ENCODE peak calls at places on chromosomes 5 and 9, in eight cellular contexts. K, P, O, U, C, F, J and H are unnamed samples. For H3K36me3, the result is how much of the 10 kb centered on the place peaks cover.

GRCh38 chr5:180704362-180704761 is 35.5 kb downstream of the OR2Y1 start:
- DNase-seq in O (no peak), F (no peak), K (peak), J (no peak), P (no peak), U (no peak), C (peak), H (no peak)

GRCh38 chr5:172531704-172532026 is 77.3 kb upstream of the SH3PXD2B start:
- DNase-seq in C (no peak), J (no peak), U (no peak), O (no peak), K (no peak), P (no peak), F (no peak), H (no peak)

GRCh38 chr5:64301566-64301965 is 135.9 kb downstream of the RNF180 start:
- DNase-seq in C (no peak), O (no peak), K (peak), P (no peak), F (no peak), J (no peak), U (no peak), H (no peak)

GRCh38 chr5:118647587-118647986 is 340.8 kb downstream of the DTWD2 start:
- DNase-seq in J (no peak), K (no peak), C (peak), P (no peak), F (no peak), O (no peak), U (no peak), H (no peak)

GRCh38 chr9:71962328-71962727 is 50.9 kb downstream of the C9orf85 start:
- DNase-seq in P (no peak), C (no peak), O (no peak), K (no peak), F (no peak), J (no peak), U (no peak), H (no peak)

GRCh38 chr9:112887377-112887776 is 3.3 kb downstream of the SLC46A2 start:
- DNase-seq in C (peak), O (no peak), P (no peak), U (no peak), J (no peak), K (no peak), F (no peak), H (no peak)

GRCh38 chr9:130017035-130017909 is 25.7 kb downstream of the FNBP1 start:
- DNase-seq in F (no peak), K (peak), C (no peak), P (no peak), U (no peak), J (no peak), O (no peak), H (no peak)

GRCh38 chr5:173835131-173835530 is 53.0 kb upstream of the CPEB4 start:
- DNase-seq in J (no peak), U (no peak), O (no peak), P (no peak), F (no peak), K (no peak), C (no peak), H (no peak)

GRCh38 chr5:65061250-65061973 is 292.7 kb downstream of the CWC27 start:
- DNase-seq in J (no peak), K (no peak), U (no peak), P (no peak), F (no peak), C (no peak), O (no peak), H (no peak)

GRCh38 chr5:33297760-33298216 is 143.0 kb upstream of the TARS1 start:
- DNase-seq in K (no peak), U (no peak), O (no peak), J (no peak), F (no peak), P (no peak), C (peak), H (no peak)

GRCh38 chr9:105114956-105115728 is 129.3 kb upstream of the SLC44A1 start:
- DNase-seq in P (peak), K (peak), O (no peak), U (peak), F (peak), C (peak), J (peak), H (peak)

GRCh38 chr9:3261484-3261883 is 264.3 kb downstream of the RFX3 start:
- DNase-seq in J (no peak), K (no peak), P (no peak), U (no peak), F (no peak), C (no peak), O (no peak), H (no peak)

GRCh38 chr9:129164246-129164930 is 13.7 kb downstream of the IER5L start:
- DNase-seq in F (no peak), J (no peak), K (peak), P (no peak), C (no peak), O (no peak), U (peak), H (no peak)

GRCh38 chr5:53815471-53815870 is 255.0 kb downstream of the NDUFS4 start:
- DNase-seq in O (no peak), F (no peak), P (no peak), K (no peak), C (peak), J (no peak), U (no peak), H (no peak)

DNA sequence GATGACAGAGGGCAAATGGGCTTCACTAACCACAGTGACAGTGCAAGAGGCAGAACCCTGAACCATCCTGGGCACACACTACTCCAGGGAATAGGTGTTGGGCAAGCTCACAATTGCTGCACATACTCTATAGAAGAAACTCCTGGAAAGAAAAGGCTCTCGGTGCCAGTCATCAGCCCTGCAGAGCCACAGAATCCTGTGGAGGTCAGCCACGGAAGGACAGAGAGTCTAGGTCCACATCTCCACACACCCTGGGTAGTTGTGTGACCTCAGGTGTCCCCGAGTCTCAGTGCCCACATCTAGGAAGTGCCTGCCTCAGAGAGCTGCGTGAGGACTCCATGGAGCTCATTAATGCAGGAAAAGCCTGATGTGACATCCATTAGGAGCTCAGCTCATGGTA is 16.0 kb upstream of the ANGPTL2 start:
- DNase-seq in O (no peak), U (no peak), C (no peak), K (no peak), P (no peak), F (no peak), J (no peak), H (peak)
- H3K27ac ChIP-seq in O (peak), U (no peak), C (no peak), K (no peak), P (no peak), F (peak), J (no peak), H (no peak)

DNA sequence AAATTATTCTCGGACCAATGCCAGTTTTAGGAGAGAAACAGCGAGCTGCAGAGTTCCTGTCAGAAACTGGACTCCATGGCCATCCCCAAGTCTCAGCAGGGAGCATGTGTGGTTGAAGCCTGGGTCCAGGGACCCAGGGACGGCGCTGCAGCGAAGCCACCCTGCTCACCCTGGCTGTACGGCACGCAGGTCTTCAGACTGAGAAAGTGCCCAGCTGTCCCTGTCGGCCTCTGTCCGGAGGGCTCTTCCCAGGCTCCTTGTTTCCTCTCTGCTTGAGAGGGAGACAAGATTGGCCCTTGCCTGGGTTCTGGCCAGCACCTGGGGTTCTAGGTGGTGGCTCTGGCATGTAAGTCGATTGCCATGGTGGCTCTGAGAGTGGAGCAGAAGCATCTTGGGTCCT is 26.9 kb downstream of the PTGES2 start:
- DNase-seq in F (no peak), K (no peak), U (no peak), J (no peak), O (no peak), C (no peak), P (no peak), H (no peak)
- H3K4me3 ChIP-seq in F (peak), K (no peak), U (peak), J (peak), O (peak), C (no peak), P (no peak), H (peak)

GRCh38 chr9:131522257-131523085 is 8.6 kb downstream of the UCK1 start:
- DNase-seq in U (no peak), O (no peak), F (no peak), J (no peak), K (no peak), C (no peak), P (no peak), H (no peak)

GRCh38 chr9:131518553-131518952 is 12.5 kb downstream of the UCK1 start:
- DNase-seq in F (no peak), J (no peak), U (no peak), P (no peak), C (no peak), O (no peak), K (no peak), H (no peak)

GRCh38 chr9:131521822-131522221 is 9.2 kb downstream of the UCK1 start:
- DNase-seq in C (no peak), O (no peak), P (no peak), F (no peak), K (no peak), U (no peak), J (no peak), H (no peak)

GRCh38 chr9:131521203-131521602 is 9.9 kb downstream of the UCK1 start:
- DNase-seq in U (no peak), O (no peak), K (no peak), C (no peak), F (no peak), P (no peak), J (no peak), H (no peak)

GRCh38 chr9:131520448-131520847 is 10.6 kb downstream of the UCK1 start:
- DNase-seq in U (no peak), F (no peak), K (no peak), C (no peak), P (no peak), J (no peak), O (no peak), H (no peak)
- H3K36me3 ChIP-seq in U (half or more), F (under half), K (under half), C (under half), P (half or more), J (half or more), O (under half), H (under half)

DNA sequence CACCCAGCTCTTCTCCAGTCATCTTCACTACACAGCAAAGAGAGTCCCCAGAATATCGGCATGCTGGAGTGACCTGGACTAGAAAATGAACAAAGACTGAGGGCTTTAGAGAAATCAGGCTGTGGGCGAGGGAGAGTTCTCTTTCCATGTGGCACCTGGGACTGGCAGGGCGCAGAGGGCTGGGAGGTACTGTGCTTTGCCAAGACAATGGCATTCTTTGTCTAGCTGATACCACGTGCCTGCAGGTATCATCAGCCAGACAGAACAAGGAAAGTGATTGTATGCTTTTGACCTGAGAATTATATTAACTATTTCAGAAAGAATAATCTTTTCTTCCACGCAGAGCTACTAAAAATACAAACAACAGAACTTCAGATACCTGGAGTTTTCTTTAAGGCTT is 30.5 kb downstream of the DDX31 start:
- DNase-seq in P (no peak), U (no peak), O (no peak), K (no peak), F (no peak), J (no peak), C (no peak), H (peak)
- H3K27ac ChIP-seq in P (no peak), U (no peak), O (peak), K (no peak), F (no peak), J (no peak), C (no peak), H (peak)

GRCh38 chr9:132600326-132600984 is 18.0 kb downstream of the BARHL1 start:
- DNase-seq in K (no peak), J (no peak), C (no peak), F (no peak), U (no peak), O (peak), P (no peak), H (no peak)

GRCh38 chr9:132605387-132605786 is 23.0 kb downstream of the BARHL1 start:
- DNase-seq in J (no peak), K (no peak), F (no peak), U (no peak), O (no peak), C (no peak), P (no peak), H (no peak)

GRCh38 chr9:132597073-132597775 is 14.8 kb downstream of the BARHL1 start:
- DNase-seq in F (no peak), P (no peak), O (peak), U (no peak), J (peak), K (peak), C (no peak), H (no peak)

DNA sequence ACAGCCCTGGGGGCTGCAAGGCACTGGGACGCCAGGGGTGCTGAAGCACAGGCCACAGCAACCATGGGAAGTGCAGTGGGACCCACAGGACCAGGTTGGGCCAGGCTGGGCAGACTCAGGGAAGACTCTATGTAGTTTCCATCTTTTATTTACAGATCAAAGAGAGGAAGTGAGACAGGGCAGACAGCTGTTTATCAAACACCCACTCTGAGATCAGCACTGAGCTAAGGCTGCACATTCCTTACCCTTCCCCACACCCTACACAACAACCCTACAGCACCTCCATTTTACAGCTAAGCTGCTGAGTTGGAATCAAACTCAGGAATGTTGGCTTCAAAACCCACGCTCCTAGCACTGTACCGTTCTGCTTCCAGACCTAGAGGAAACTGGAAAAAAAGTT is 19.8 kb downstream of the BARHL1 start:
- DNase-seq in F (no peak), J (no peak), C (no peak), U (no peak), P (no peak), K (no peak), O (no peak), H (no peak)
- H3K4me3 ChIP-seq in F (no peak), J (no peak), C (no peak), U (no peak), P (no peak), K (no peak), O (no peak), H (no peak)

GRCh38 chr5:34827594-34828506 is 11.1 kb upstream of the TTC23L start:
- DNase-seq in C (no peak), K (no peak), P (no peak), J (no peak), F (no peak), U (no peak), O (no peak), H (no peak)
- H3K36me3 ChIP-seq in C (under half), K (under half), P (under half), J (under half), F (under half), U (under half), O (under half), H (under half)

GRCh38 chr9:98428452-98428851 is 173.0 kb upstream of the TBC1D2 start:
- DNase-seq in C (no peak), K (no peak), F (no peak), J (no peak), O (no peak), U (no peak), P (no peak), H (no peak)

GRCh38 chr9:98427491-98427890 is 172.0 kb upstream of the TBC1D2 start:
- DNase-seq in P (no peak), K (peak), J (no peak), U (no peak), C (no peak), F (no peak), O (no peak), H (no peak)

GRCh38 chr9:98430535-98430934 is 175.1 kb upstream of the TBC1D2 start:
- DNase-seq in P (no peak), K (peak), F (no peak), O (no peak), C (no peak), J (no peak), U (no peak), H (no peak)

GRCh38 chr9:98432134-98432533 is 176.7 kb upstream of the TBC1D2 start:
- DNase-seq in O (no peak), F (no peak), P (no peak), U (no peak), J (no peak), C (no peak), K (no peak), H (no peak)

GRCh38 chr9:98429613-98430012 is 174.2 kb upstream of the TBC1D2 start:
- DNase-seq in C (peak), U (no peak), P (no peak), J (no peak), K (peak), F (no peak), O (no peak), H (no peak)
- H3K27ac ChIP-seq in C (no peak), U (no peak), P (no peak), J (no peak), K (no peak), F (no peak), O (no peak), H (no peak)

GRCh38 chr5:139382781-139383180 is 316 bp downstream of the SLC23A1 start:
- DNase-seq in C (no peak), O (peak), U (peak), K (no peak), P (no peak), J (no peak), F (peak), H (no peak)
- H3K4me3 ChIP-seq in C (no peak), O (no peak), U (no peak), K (no peak), P (no peak), J (no peak), F (no peak), H (no peak)